ENCODE peak calls at places on chromosomes 16 and 17, in four cellular contexts. R, C, A and D are unnamed samples. For H3K79me2, the result is how much of the 10 kb centered on the place peaks cover.

GRCh38 chr16:11750056-11750455 is 7.4 kb upstream of the TXNDC11 start:
- DNase-seq in R (no peak), C (no peak), A (no peak), D (no peak)

GRCh38 chr16:65118866-65119265 is 3.0 kb downstream of the CDH11 start:
- DNase-seq in R (no peak), C (peak), A (no peak), D (no peak)

GRCh38 chr16:49832177-49832576 is 23.7 kb downstream of the ZNF423 start:
- DNase-seq in R (no peak), C (no peak), A (no peak), D (no peak)

GRCh38 chr17:14719942-14720341 is 419.1 kb downstream of the HS3ST3B1 start:
- DNase-seq in R (no peak), C (peak), A (no peak), D (no peak)

GRCh38 chr16:1613728-1614225 is 1.6 kb downstream of the CRAMP1 start:
- DNase-seq in R (no peak), C (no peak), A (no peak), D (peak)

GRCh38 chr17:73956595-73957465 is 246.6 kb upstream of the RPL38 start:
- DNase-seq in R (peak), C (peak), A (peak), D (peak)

GRCh38 chr17:82023447-82024241 is 539 bp downstream of the LRRC45 start:
- DNase-seq in R (peak), C (no peak), A (no peak), D (peak)

GRCh38 chr16:76488065-76488417 is 210.8 kb downstream of the CNTNAP4 start:
- DNase-seq in R (no peak), C (no peak), A (no peak), D (peak)

GRCh38 chr17:73427198-73427597 is 115.4 kb upstream of the CDC42EP4 start:
- DNase-seq in R (no peak), C (peak), A (no peak), D (no peak)

GRCh38 chr16:79076039-79076767 is 524.3 kb downstream of the MAF start:
- DNase-seq in R (no peak), C (no peak), A (no peak), D (no peak)

GRCh38 chr17:67248291-67248690 is 3.3 kb upstream of the HELZ start:
- DNase-seq in R (no peak), C (no peak), A (no peak), D (no peak)

GRCh38 chr16:23670137-23670776 is 8.4 kb upstream of the PLK1 start:
- DNase-seq in R (no peak), C (peak), A (no peak), D (no peak)

GRCh38 chr17:66910651-66911285 is 53.7 kb upstream of the CACNG4 start:
- DNase-seq in R (no peak), C (no peak), A (no peak), D (no peak)

GRCh38 chr17:32493581-32494513 is 7.1 kb downstream of the CDK5R1 start:
- DNase-seq in R (no peak), C (no peak), A (no peak), D (no peak)

GRCh38 chr16:24497405-24497804 is 42.0 kb upstream of the RBBP6 start:
- DNase-seq in R (peak), C (peak), A (no peak), D (no peak)

GRCh38 chr16:58652741-58653140 is 23.1 kb upstream of the CNOT1 start:
- DNase-seq in R (peak), C (no peak), A (peak), D (no peak)

GRCh38 chr16:48534601-48535340 is 75.2 kb downstream of the N4BP1 start:
- DNase-seq in R (no peak), C (no peak), A (no peak), D (no peak)

GRCh38 chr17:52178013-52178412 is 19.5 kb upstream of the CA10 start:
- DNase-seq in R (no peak), C (no peak), A (no peak), D (no peak)

GRCh38 chr17:19975601-19976000 is 2.0 kb downstream of the AKAP10 start:
- DNase-seq in R (no peak), C (no peak), A (no peak), D (no peak)

GRCh38 chr16:84356591-84357116 is 11.7 kb upstream of the ATP2C2 start:
- DNase-seq in R (no peak), C (peak), A (no peak), D (no peak)

GRCh38 chr17:73121513-73121912 is 29.0 kb upstream of the SLC39A11 start:
- DNase-seq in R (no peak), C (no peak), A (no peak), D (no peak)

GRCh38 chr17:6019959-6020358 is 50.2 kb upstream of the WSCD1 start:
- DNase-seq in R (no peak), C (no peak), A (no peak), D (no peak)

GRCh38 chr17:7318121-7318860 is 3.1 kb upstream of the GPS2 start:
- DNase-seq in R (no peak), C (no peak), A (no peak), D (no peak)

GRCh38 chr17:17628388-17629008 is 37.0 kb upstream of the PEMT start:
- DNase-seq in R (no peak), C (no peak), A (no peak), D (no peak)
- H3K4me3 ChIP-seq in R (no peak), C (no peak), A (no peak), D (peak)

DNA sequence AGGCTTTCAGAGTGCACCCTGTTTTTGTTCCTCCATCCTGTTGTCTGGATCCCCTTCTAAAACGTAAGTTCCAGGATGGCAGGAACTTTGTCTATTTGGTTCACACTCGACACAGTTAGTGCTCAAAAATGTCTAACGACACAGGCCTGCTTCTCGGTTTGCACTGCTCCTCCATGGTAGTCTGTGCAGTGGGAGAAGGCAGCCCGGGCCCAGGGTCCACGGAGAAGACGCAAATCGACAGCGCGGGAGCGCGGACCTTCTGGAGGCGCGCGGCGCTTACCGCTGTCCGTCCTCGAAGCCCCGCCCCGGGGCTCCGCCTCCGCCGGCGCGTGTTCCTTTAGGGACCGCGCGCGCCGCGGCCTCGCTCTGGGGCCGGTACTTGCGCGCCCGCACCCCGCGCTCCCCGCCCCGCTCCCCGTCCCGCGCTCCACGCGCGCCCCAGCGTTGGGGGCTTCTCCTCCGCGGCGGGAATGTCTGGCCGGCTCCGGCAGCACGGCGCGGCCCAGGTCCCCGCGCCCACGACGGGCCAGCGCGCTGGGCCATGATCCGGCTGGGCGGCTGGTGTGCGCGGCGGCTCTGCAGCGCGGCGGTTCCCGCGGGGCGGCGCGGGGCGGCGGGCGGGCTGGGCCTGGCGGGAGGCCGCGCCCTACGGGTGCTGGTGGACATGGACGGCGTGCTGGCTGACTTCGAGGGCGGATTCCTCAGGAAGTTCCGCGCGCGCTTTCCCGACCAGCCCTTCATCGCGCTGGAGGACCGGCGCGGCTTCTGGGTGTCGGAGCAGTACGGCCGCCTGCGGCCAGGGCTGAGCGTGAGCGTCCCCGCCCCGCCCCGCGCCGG is at the start of gene NT5M:
- DNase-seq in R (peak), C (peak), A (no peak), D (peak)
- H2AFZ ChIP-seq in R (peak), C (peak), A (peak), D (peak)

GRCh38 chr16:3570420-3571062 is 6.7 kb downstream of the NLRC3 start:
- DNase-seq in R (no peak), C (no peak), A (no peak), D (no peak)

GRCh38 chr16:3574195-3574594 is 3.0 kb downstream of the NLRC3 start:
- DNase-seq in R (no peak), C (no peak), A (no peak), D (no peak)

GRCh38 chr16:3573146-3573815 is 3.9 kb downstream of the NLRC3 start:
- DNase-seq in R (no peak), C (no peak), A (no peak), D (no peak)

GRCh38 chr16:3566990-3567389 is 10.2 kb downstream of the NLRC3 start:
- DNase-seq in R (no peak), C (no peak), A (no peak), D (no peak)

GRCh38 chr16:3569851-3570250 is 7.4 kb downstream of the NLRC3 start:
- DNase-seq in R (no peak), C (no peak), A (no peak), D (no peak)
- H3K79me2 ChIP-seq in R (under half), C (under half), A (under half), D (under half)

GRCh38 chr16:17367034-17367433 is 103.7 kb downstream of the XYLT1 start:
- DNase-seq in R (no peak), C (no peak), A (no peak), D (no peak)

GRCh38 chr16:17368951-17369350 is 101.8 kb downstream of the XYLT1 start:
- DNase-seq in R (no peak), C (no peak), A (no peak), D (no peak)

GRCh38 chr16:17367932-17368331 is 102.8 kb downstream of the XYLT1 start:
- DNase-seq in R (peak), C (no peak), A (peak), D (no peak)

GRCh38 chr16:17369441-17369951 is 101.3 kb downstream of the XYLT1 start:
- DNase-seq in R (no peak), C (no peak), A (no peak), D (peak)

DNA sequence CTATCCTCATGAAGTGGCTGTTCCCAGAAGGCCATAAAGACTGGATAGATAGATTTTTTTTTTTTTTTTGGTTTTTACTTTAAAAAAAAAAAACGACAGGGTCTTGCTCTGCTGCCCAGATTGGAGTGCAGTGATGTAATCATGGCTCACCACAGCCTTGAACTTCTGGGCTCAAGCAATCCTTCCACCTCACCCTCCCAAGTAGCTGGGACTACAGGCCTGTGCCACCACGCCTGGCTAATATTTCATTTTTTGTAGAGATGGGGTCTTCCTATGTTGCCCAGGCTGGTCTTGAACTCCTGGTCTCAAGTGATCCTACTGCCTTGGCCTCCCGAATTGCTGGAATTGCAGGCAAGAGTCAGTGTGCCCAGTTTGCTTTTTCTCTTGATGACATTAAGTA is 102.2 kb downstream of the XYLT1 start:
- DNase-seq in R (no peak), C (no peak), A (no peak), D (no peak)
- H3K4me3 ChIP-seq in R (no peak), C (no peak), A (no peak), D (no peak)

DNA sequence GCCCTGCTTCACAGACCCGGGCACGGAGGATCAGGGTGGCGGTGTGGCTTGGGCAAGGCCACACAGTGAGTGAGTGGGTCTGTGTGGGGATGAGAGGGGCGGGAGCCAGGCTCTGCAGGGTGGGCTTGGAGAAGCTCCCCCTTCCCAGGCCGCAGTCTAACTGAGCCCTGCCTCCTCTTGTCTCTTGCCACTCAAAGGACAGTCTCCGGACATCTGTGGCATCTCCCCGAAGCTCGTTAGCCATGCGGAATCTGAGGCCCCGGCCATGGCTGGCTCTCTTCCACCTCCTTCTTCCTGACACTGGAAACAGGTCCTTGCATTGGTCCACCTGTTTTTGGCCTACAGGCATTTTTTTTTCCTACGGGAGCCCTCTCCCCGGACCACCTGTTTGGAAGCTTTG is 9.3 kb downstream of the ATP2A3 start:
- DNase-seq in R (no peak), C (no peak), A (no peak), D (no peak)
- H2AFZ ChIP-seq in R (no peak), C (no peak), A (no peak), D (no peak)

DNA sequence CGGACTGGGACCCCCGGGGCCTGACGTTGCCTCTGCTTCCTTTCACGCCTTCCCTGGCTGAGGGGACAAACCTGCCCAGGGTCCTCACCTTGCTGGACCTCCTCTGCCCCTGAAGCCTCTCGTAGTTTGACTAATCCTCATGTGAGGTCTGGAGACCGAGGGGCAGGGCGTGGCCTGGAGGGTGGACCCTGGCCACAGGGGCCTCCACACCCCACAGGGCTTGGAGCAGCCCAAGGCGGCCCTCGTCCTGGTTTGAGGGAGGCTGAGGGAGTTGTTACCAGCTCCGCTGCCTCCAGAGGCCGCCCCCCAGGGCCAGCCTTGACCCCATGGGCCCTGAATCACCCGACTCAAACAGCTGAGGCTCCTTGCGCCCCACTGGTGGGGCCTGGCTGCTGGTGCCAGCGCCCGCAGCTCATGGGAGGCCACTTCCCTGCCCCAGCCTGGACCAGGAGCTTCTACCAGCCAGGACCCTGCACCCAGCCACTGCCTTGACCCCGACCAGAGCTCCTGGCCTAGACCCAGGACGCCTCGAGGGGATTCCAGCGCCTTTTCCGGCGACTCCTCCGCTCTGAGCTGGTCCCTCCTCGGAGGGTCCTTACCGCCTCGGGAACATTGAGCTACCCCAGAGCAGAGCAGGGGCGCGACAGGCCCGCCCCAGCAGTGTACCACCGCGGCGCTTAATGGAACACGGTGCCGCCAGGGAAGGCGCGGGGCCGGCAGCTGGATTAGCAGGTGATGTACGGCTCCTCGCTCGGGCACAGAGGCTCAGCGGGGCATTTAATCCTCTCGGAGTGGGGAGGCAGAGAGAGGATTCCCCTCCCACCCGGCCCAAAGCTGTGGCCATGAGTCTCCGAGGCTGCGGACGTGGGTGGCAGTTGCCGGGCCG is 37.1 kb downstream of the GSE1 start:
- DNase-seq in R (no peak), C (no peak), A (no peak), D (no peak)
- H3K79me2 ChIP-seq in R (under half), C (under half), A (under half), D (under half)